ENCODE peak calls at places on chromosome 18, in nine cellular contexts. One of them, this sample, is unnamed.

GRCh38 chr18:76251691-76252090 is 243.4 kb downstream of the ZNF516 start:
- DNase-seq in brain microvascular endothelial cell: no peak
- DNase-seq in cardiac fibroblast: no peak
- DNase-seq in osteocyte: no peak
- DNase-seq in keratinocyte: no peak
- DNase-seq in GM10248: no peak
- DNase-seq in thyroid gland: no peak
- DNase-seq in GM06990: no peak
- DNase-seq in transverse colon: no peak
- DNase-seq in this sample: no peak

GRCh38 chr18:42296723-42297122 is 341.7 kb downstream of the PIK3C3 start:
- DNase-seq in brain microvascular endothelial cell: peak
- DNase-seq in cardiac fibroblast: peak
- DNase-seq in osteocyte: no peak
- DNase-seq in keratinocyte: no peak
- DNase-seq in GM10248: no peak
- DNase-seq in thyroid gland: no peak
- DNase-seq in GM06990: no peak
- DNase-seq in transverse colon: no peak
- DNase-seq in this sample: no peak

GRCh38 chr18:8744656-8745055 is 39.3 kb downstream of the MTCL1 start:
- DNase-seq in brain microvascular endothelial cell: no peak
- DNase-seq in cardiac fibroblast: no peak
- DNase-seq in osteocyte: no peak
- DNase-seq in keratinocyte: no peak
- DNase-seq in GM10248: no peak
- DNase-seq in thyroid gland: no peak
- DNase-seq in GM06990: no peak
- DNase-seq in transverse colon: no peak
- DNase-seq in this sample: no peak

GRCh38 chr18:58578321-58578720 is 50.6 kb downstream of the ALPK2 start:
- DNase-seq in brain microvascular endothelial cell: peak
- DNase-seq in cardiac fibroblast: peak
- DNase-seq in osteocyte: peak
- DNase-seq in keratinocyte: no peak
- DNase-seq in GM10248: no peak
- DNase-seq in thyroid gland: no peak
- DNase-seq in GM06990: no peak
- DNase-seq in transverse colon: no peak
- DNase-seq in this sample: no peak

GRCh38 chr18:14916851-14917250 is 168.9 kb downstream of the ANKRD30B start:
- DNase-seq in brain microvascular endothelial cell: no peak
- DNase-seq in cardiac fibroblast: no peak
- DNase-seq in osteocyte: peak
- DNase-seq in keratinocyte: no peak
- DNase-seq in GM10248: no peak
- DNase-seq in thyroid gland: no peak
- DNase-seq in GM06990: no peak
- DNase-seq in transverse colon: no peak
- DNase-seq in this sample: no peak

GRCh38 chr18:70289351-70290330 is 796 bp downstream of the SOCS6 start:
- DNase-seq in brain microvascular endothelial cell: no peak
- DNase-seq in cardiac fibroblast: peak
- DNase-seq in osteocyte: peak
- DNase-seq in keratinocyte: no peak
- DNase-seq in GM10248: peak
- DNase-seq in thyroid gland: peak
- DNase-seq in GM06990: peak
- DNase-seq in transverse colon: peak
- DNase-seq in this sample: no peak

GRCh38 chr18:79754022-79754761 is 43.5 kb upstream of the KCNG2 start:
- DNase-seq in brain microvascular endothelial cell: no peak
- DNase-seq in cardiac fibroblast: no peak
- DNase-seq in osteocyte: no peak
- DNase-seq in keratinocyte: no peak
- DNase-seq in GM10248: no peak
- DNase-seq in thyroid gland: no peak
- DNase-seq in GM06990: no peak
- DNase-seq in transverse colon: no peak
- DNase-seq in this sample: no peak

GRCh38 chr18:5521000-5521399 is 22.8 kb downstream of the EPB41L3 start:
- DNase-seq in brain microvascular endothelial cell: no peak
- DNase-seq in cardiac fibroblast: no peak
- DNase-seq in osteocyte: no peak
- DNase-seq in keratinocyte: no peak
- DNase-seq in GM10248: no peak
- DNase-seq in thyroid gland: no peak
- DNase-seq in GM06990: no peak
- DNase-seq in transverse colon: no peak
- DNase-seq in this sample: no peak

GRCh38 chr18:46720521-46720920 is 36.3 kb downstream of the ST8SIA5 start:
- DNase-seq in brain microvascular endothelial cell: no peak
- DNase-seq in cardiac fibroblast: no peak
- DNase-seq in osteocyte: no peak
- DNase-seq in keratinocyte: no peak
- DNase-seq in GM10248: no peak
- DNase-seq in thyroid gland: no peak
- DNase-seq in GM06990: no peak
- DNase-seq in transverse colon: no peak
- DNase-seq in this sample: no peak

GRCh38 chr18:50428531-50429206 is 53.8 kb downstream of the SKA1 start:
- DNase-seq in brain microvascular endothelial cell: no peak
- DNase-seq in cardiac fibroblast: peak
- DNase-seq in osteocyte: no peak
- DNase-seq in keratinocyte: no peak
- DNase-seq in GM10248: no peak
- DNase-seq in thyroid gland: no peak
- DNase-seq in GM06990: no peak
- DNase-seq in transverse colon: no peak
- DNase-seq in this sample: no peak

GRCh38 chr18:41320090-41320489 is 634.9 kb upstream of the PIK3C3 start:
- DNase-seq in brain microvascular endothelial cell: no peak
- DNase-seq in cardiac fibroblast: no peak
- DNase-seq in osteocyte: no peak
- DNase-seq in keratinocyte: no peak
- DNase-seq in GM10248: no peak
- DNase-seq in thyroid gland: peak
- DNase-seq in GM06990: no peak
- DNase-seq in transverse colon: no peak
- DNase-seq in this sample: no peak

GRCh38 chr18:57863706-57864105 is 60.6 kb upstream of the ATP8B1 start:
- DNase-seq in brain microvascular endothelial cell: peak
- DNase-seq in cardiac fibroblast: no peak
- DNase-seq in osteocyte: no peak
- DNase-seq in keratinocyte: no peak
- DNase-seq in GM10248: no peak
- DNase-seq in thyroid gland: no peak
- DNase-seq in GM06990: no peak
- DNase-seq in transverse colon: no peak
- DNase-seq in this sample: no peak

GRCh38 chr18:79507546-79508480 is 112.1 kb downstream of the NFATC1 start:
- DNase-seq in brain microvascular endothelial cell: peak
- DNase-seq in cardiac fibroblast: peak
- DNase-seq in osteocyte: peak
- DNase-seq in keratinocyte: no peak
- DNase-seq in GM10248: no peak
- DNase-seq in thyroid gland: peak
- DNase-seq in GM06990: no peak
- DNase-seq in transverse colon: peak
- DNase-seq in this sample: no peak

GRCh38 chr18:35775887-35776286 is 194.3 kb downstream of the GALNT1 start:
- DNase-seq in brain microvascular endothelial cell: peak
- DNase-seq in cardiac fibroblast: no peak
- DNase-seq in osteocyte: no peak
- DNase-seq in keratinocyte: no peak
- DNase-seq in GM10248: no peak
- DNase-seq in thyroid gland: no peak
- DNase-seq in GM06990: no peak
- DNase-seq in transverse colon: no peak
- DNase-seq in this sample: no peak

GRCh38 chr18:42758851-42759250 is 356.6 kb downstream of the RIT2 start:
- DNase-seq in brain microvascular endothelial cell: no peak
- DNase-seq in cardiac fibroblast: no peak
- DNase-seq in osteocyte: no peak
- DNase-seq in keratinocyte: no peak
- DNase-seq in GM10248: no peak
- DNase-seq in thyroid gland: no peak
- DNase-seq in GM06990: no peak
- DNase-seq in transverse colon: no peak
- DNase-seq in this sample: no peak

GRCh38 chr18:73945130-73945792 is 202.4 kb downstream of the FBXO15 start:
- DNase-seq in brain microvascular endothelial cell: no peak
- DNase-seq in cardiac fibroblast: no peak
- DNase-seq in osteocyte: peak
- DNase-seq in keratinocyte: no peak
- DNase-seq in GM10248: no peak
- DNase-seq in thyroid gland: no peak
- DNase-seq in GM06990: no peak
- DNase-seq in transverse colon: no peak
- DNase-seq in this sample: no peak

GRCh38 chr18:73950116-73950705 is 197.4 kb downstream of the FBXO15 start:
- DNase-seq in brain microvascular endothelial cell: no peak
- DNase-seq in cardiac fibroblast: no peak
- DNase-seq in osteocyte: no peak
- DNase-seq in keratinocyte: no peak
- DNase-seq in GM10248: no peak
- DNase-seq in thyroid gland: no peak
- DNase-seq in GM06990: no peak
- DNase-seq in transverse colon: no peak
- DNase-seq in this sample: no peak

GRCh38 chr18:73944715-73945114 is 202.9 kb downstream of the FBXO15 start:
- DNase-seq in brain microvascular endothelial cell: no peak
- DNase-seq in cardiac fibroblast: no peak
- DNase-seq in osteocyte: peak
- DNase-seq in keratinocyte: no peak
- DNase-seq in GM10248: no peak
- DNase-seq in thyroid gland: no peak
- DNase-seq in GM06990: no peak
- DNase-seq in transverse colon: no peak
- DNase-seq in this sample: no peak

GRCh38 chr18:73947180-73947989 is 200.2 kb downstream of the FBXO15 start:
- DNase-seq in brain microvascular endothelial cell: peak
- DNase-seq in cardiac fibroblast: no peak
- DNase-seq in osteocyte: no peak
- DNase-seq in keratinocyte: no peak
- DNase-seq in GM10248: no peak
- DNase-seq in thyroid gland: no peak
- DNase-seq in GM06990: no peak
- DNase-seq in transverse colon: no peak
- DNase-seq in this sample: no peak

GRCh38 chr18:73948497-73948896 is 199.1 kb downstream of the FBXO15 start:
- DNase-seq in brain microvascular endothelial cell: peak
- DNase-seq in cardiac fibroblast: peak
- DNase-seq in osteocyte: no peak
- DNase-seq in keratinocyte: no peak
- DNase-seq in GM10248: no peak
- DNase-seq in thyroid gland: no peak
- DNase-seq in GM06990: no peak
- DNase-seq in transverse colon: no peak
- DNase-seq in this sample: no peak
- TF ChIP-seq CTCF in brain microvascular endothelial cell: no peak
- TF ChIP-seq CTCF in cardiac fibroblast: no peak
- TF ChIP-seq CTCF in osteocyte: no peak
- TF ChIP-seq CTCF in keratinocyte: no peak
- TF ChIP-seq CTCF in GM10248: no peak
- TF ChIP-seq CTCF in thyroid gland: no peak
- TF ChIP-seq CTCF in GM06990: no peak
- TF ChIP-seq CTCF in transverse colon: no peak
- TF ChIP-seq CTCF in this sample: no peak

DNA sequence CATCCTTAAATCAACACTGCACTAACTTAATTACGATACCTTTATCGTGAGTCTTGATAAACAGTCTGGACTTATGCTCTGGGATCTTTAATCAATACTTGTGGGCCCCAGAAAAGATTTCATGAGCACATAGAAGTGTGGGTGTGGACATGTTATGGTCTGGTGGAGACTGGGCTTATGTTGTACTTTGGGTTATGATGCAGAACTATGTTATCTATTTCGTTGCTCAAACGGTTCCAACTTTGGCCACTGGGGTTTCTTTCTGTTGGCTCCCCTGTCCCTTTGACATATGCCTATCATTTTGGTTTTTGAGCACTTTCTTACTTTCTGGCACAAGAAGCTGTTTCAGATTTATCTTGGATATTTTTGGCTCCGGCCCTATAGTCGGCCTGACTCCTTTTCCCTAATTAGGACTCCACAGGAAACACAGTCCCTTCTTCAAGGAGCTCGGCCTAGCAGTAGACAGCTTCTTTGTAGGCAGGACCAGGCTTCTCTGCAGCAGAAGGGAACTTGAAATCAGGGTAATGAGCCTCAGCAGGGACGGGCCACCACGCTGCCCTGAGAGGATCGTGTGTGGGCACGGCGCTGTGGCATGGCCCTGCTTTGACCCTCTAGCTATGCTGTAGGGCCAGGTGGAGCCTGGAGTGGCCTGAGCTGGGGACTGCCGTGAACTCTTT is 54.6 kb upstream of the TXNDC2 start:
- DNase-seq in brain microvascular endothelial cell: no peak
- DNase-seq in cardiac fibroblast: peak
- DNase-seq in osteocyte: no peak
- DNase-seq in keratinocyte: no peak
- DNase-seq in GM10248: no peak
- DNase-seq in thyroid gland: peak
- DNase-seq in GM06990: no peak
- DNase-seq in transverse colon: no peak
- DNase-seq in this sample: no peak
- TF ChIP-seq CTCF in brain microvascular endothelial cell: peak
- TF ChIP-seq CTCF in cardiac fibroblast: peak
- TF ChIP-seq CTCF in osteocyte: no peak
- TF ChIP-seq CTCF in keratinocyte: no peak
- TF ChIP-seq CTCF in GM10248: no peak
- TF ChIP-seq CTCF in thyroid gland: peak
- TF ChIP-seq CTCF in GM06990: no peak
- TF ChIP-seq CTCF in transverse colon: peak
- TF ChIP-seq CTCF in this sample: peak

DNA sequence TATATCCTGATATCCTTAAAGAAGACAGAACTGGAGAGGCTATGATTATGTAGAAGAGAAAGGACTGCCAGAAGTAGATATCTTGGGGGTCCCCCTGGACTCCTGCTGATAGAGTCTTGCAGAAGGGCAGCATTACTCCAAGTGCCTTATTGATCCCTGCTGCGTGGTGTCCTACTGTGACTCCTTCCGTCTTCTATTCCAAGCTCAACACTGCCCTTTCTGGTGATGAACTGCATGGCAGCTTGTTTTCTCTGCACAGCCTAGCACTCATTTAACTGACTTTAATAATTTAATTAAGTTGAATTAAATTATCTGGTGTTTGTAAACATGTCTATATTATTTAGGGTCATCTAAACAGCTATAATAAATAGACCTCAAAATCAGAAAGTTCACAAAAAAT is 194.1 kb upstream of the DSEL start:
- DNase-seq in brain microvascular endothelial cell: peak
- DNase-seq in cardiac fibroblast: no peak
- DNase-seq in osteocyte: no peak
- DNase-seq in keratinocyte: no peak
- DNase-seq in GM10248: no peak
- DNase-seq in thyroid gland: no peak
- DNase-seq in GM06990: no peak
- DNase-seq in transverse colon: no peak
- DNase-seq in this sample: no peak
- TF ChIP-seq CTCF in brain microvascular endothelial cell: peak
- TF ChIP-seq CTCF in cardiac fibroblast: no peak
- TF ChIP-seq CTCF in osteocyte: peak
- TF ChIP-seq CTCF in keratinocyte: peak
- TF ChIP-seq CTCF in GM10248: no peak
- TF ChIP-seq CTCF in thyroid gland: no peak
- TF ChIP-seq CTCF in GM06990: peak
- TF ChIP-seq CTCF in transverse colon: no peak
- TF ChIP-seq CTCF in this sample: no peak

GRCh38 chr18:25352629-25353005 is 651 bp upstream of the ZNF521 start:
- DNase-seq in brain microvascular endothelial cell: no peak
- DNase-seq in cardiac fibroblast: no peak
- DNase-seq in osteocyte: no peak
- DNase-seq in keratinocyte: no peak
- DNase-seq in GM10248: no peak
- DNase-seq in thyroid gland: no peak
- DNase-seq in GM06990: no peak
- DNase-seq in transverse colon: no peak
- DNase-seq in this sample: no peak
- TF ChIP-seq CTCF in brain microvascular endothelial cell: no peak
- TF ChIP-seq CTCF in cardiac fibroblast: no peak
- TF ChIP-seq CTCF in osteocyte: no peak
- TF ChIP-seq CTCF in keratinocyte: no peak
- TF ChIP-seq CTCF in GM10248: no peak
- TF ChIP-seq CTCF in thyroid gland: no peak
- TF ChIP-seq CTCF in GM06990: no peak
- TF ChIP-seq CTCF in transverse colon: no peak
- TF ChIP-seq CTCF in this sample: no peak